ENCODE peak calls at places on chromosomes 3 and 15, in seven cellular contexts. Z is OCI-LY7, W is left lung, H is ascending aorta, X is HL-60, T is fibroblast of lung, F is MM.1S. S is an unnamed sample.
A peak's percentile ranks its signal among the peaks of the same experiment; 100 is the strongest.

GRCh38 chr15:92820233-92821021 is 79.7 kb upstream of the CHD2 start:
- DNase-seq in X (no peak), F (peak; percentile 89), Z (peak; percentile 91), W (peak; percentile 97), T (peak; percentile 90), H (peak; percentile 48), S (peak; percentile 55)

GRCh38 chr15:86663304-86663703 is 583.6 kb downstream of the AGBL1 start:
- DNase-seq in X (no peak), H (no peak), W (no peak), Z (no peak), F (no peak), T (no peak), S (no peak)

GRCh38 chr15:50906954-50907865 is 1.3 kb upstream of the AP4E1 start:
- DNase-seq in H (no peak), Z (peak; percentile 55), T (no peak), F (peak; percentile 91), W (no peak), X (no peak), S (no peak)

GRCh38 chr3:135000465-135000864 is 205.4 kb downstream of the EPHB1 start:
- DNase-seq in Z (no peak), W (no peak), F (no peak), X (no peak), T (no peak), H (no peak), S (no peak)

GRCh38 chr3:81726132-81726531 is 35.3 kb downstream of the GBE1 start:
- DNase-seq in H (no peak), F (no peak), Z (no peak), W (no peak), X (no peak), T (peak; percentile 48), S (no peak)

GRCh38 chr15:94670436-94671034 is 439.2 kb downstream of the MCTP2 start:
- DNase-seq in W (no peak), X (no peak), H (no peak), T (peak; percentile 74), Z (peak; percentile 35), F (peak; percentile 18), S (no peak)

GRCh38 chr3:16917256-16917935 is 32.6 kb downstream of the PLCL2 start:
- DNase-seq in F (no peak), H (no peak), W (no peak), X (no peak), T (no peak), Z (no peak), S (no peak)

GRCh38 chr15:65066635-65067333 is 1.0 kb downstream of the RASL12 start:
- DNase-seq in F (no peak), W (no peak), T (no peak), H (peak; percentile 50), X (no peak), Z (no peak), S (no peak)

GRCh38 chr3:124650798-124651197 is 79.5 kb upstream of the UMPS start:
- DNase-seq in H (no peak), T (no peak), F (no peak), Z (no peak), X (no peak), W (no peak), S (no peak)

GRCh38 chr3:141412936-141413354 is 44.6 kb downstream of the ZBTB38 start:
- DNase-seq in Z (no peak), X (no peak), T (peak; percentile 94), W (peak; percentile 88), F (peak; percentile 45), H (peak; percentile 64), S (peak; percentile 83)

GRCh38 chr3:13525827-13526625 is 22.9 kb upstream of the FBLN2 start:
- DNase-seq in Z (no peak), H (no peak), X (no peak), W (peak; percentile 77), T (no peak), F (no peak), S (no peak)

GRCh38 chr3:13530241-13531009 is 18.5 kb upstream of the FBLN2 start:
- DNase-seq in Z (no peak), H (no peak), T (no peak), X (no peak), W (no peak), F (no peak), S (no peak)

GRCh38 chr3:13526626-13526949 is 22.3 kb upstream of the FBLN2 start:
- DNase-seq in W (no peak), X (no peak), F (no peak), Z (no peak), T (no peak), H (no peak), S (no peak)

GRCh38 chr3:13529196-13529975 is 19.5 kb upstream of the FBLN2 start:
- DNase-seq in H (no peak), F (no peak), Z (no peak), X (no peak), T (no peak), W (no peak), S (no peak)

GRCh38 chr3:13528217-13528801 is 20.6 kb upstream of the FBLN2 start:
- DNase-seq in F (no peak), H (no peak), X (no peak), Z (no peak), W (no peak), T (no peak), S (no peak)
- TF ChIP-seq CTCF in F (no peak), H (no peak), X (peak; percentile 16), Z (no peak), W (no peak), T (peak; percentile 43), S (peak; percentile 17)

GRCh38 chr3:14358426-14359211 is 43.8 kb upstream of the SLC6A6 start:
- DNase-seq in F (no peak), X (no peak), Z (no peak), T (peak; percentile 64), W (no peak), H (no peak), S (no peak)
- H3K4me3 ChIP-seq in F (no peak overlapping the region), X (no peak overlapping the region), Z (no peak overlapping the region), T (no peak overlapping the region), W (no peak overlapping the region), H (no peak overlapping the region), S (no peak overlapping the region)

GRCh38 chr3:146507331-146508120 is 36.9 kb downstream of the PLSCR1 start:
- DNase-seq in F (no peak), X (no peak), H (no peak), W (no peak), Z (no peak), T (no peak), S (no peak)
- H3K27ac ChIP-seq in F (no peak overlapping the region), X (peak overlapping the region; percentile 6), H (no peak overlapping the region), W (peak overlapping the region; percentile 54), Z (no peak overlapping the region), T (no peak overlapping the region), S (no peak overlapping the region)

DNA sequence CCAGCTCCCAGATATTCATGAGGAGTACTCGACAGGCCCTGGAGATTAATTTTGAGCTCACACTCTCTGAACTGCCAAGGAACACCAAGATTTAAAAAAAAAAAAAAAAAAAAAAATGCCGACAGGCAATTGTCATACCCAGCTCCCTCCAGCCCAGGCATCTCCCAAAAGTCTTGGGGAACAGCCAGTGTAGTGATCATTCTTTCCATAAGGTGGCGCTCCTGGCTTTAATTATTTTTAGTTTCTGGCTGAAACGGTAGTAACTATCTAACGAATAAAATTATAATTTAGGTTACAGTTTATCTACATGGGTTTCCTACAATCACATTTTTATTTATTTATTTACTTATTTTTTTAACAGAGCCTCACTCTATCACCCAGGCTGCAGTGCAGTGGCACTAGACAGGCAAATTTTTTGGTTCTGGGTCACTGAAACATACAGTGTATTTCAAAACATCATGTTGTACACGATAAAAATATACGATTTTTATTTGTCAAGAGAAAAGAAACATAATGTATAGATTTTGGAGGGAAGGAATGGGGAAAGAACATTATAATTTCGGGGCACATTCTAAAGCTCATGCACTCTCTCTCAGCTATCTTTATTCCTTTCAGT is 157.3 kb downstream of the ADAMTS9 start:
- DNase-seq in W (no peak), T (peak; percentile 69), X (peak; percentile 2), F (peak; percentile 60), H (no peak), Z (peak; percentile 31), S (no peak)
- TF ChIP-seq CTCF in W (peak; percentile 72), T (peak; percentile 71), X (peak; percentile 27), F (peak; percentile 63), H (peak; percentile 73), Z (peak; percentile 78), S (peak; percentile 75)

DNA sequence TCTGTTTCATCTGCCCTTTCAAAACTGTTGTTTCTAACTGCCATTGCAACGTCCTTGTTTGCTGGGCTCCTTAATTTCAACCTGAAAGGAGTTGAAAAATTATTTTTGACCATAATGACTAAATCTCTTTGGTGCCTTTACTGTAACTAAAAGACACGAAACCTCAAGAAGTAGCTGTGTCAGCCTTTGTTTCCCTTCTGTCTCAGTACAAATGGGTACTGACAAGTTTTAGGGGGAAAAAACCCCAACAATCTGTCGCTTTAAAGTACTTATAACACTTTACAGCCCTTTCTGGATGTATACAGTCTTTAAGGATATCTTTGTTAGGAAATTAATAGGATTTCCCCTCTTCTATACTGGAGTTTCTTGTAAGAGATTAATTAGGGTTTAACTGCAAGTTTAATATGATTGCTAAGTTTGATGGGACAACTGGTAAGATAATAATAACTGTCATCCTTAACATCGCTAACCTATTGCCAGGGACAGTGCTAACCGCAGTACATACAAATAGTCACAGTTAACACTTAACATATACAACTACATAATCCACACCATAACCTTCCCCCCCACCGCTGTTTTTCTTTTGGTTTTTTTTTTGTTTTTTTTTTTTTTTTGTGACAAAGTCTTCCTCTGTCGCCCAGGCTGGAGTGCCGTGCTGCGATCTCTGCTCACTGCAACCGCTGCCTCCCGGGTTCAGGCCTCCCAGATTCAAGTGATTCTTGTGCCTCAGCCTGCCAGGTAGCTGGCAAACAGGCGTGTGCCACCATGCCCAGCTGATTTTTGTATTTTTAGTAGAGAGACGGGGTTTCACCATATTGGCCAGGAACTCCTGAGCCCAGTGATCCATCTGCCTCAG is 1.7 kb downstream of the GXYLT2 start:
- DNase-seq in H (no peak), Z (no peak), F (no peak), T (no peak), W (no peak), X (no peak), S (no peak)
- H3K4me3 ChIP-seq in H (peak overlapping the region; percentile 54), Z (no peak overlapping the region), F (no peak overlapping the region), T (peak overlapping the region; percentile 49), W (peak overlapping the region; percentile 27), X (no peak overlapping the region), S (peak overlapping the region; percentile 74)

GRCh38 chr3:159937561-159937960 is 51.1 kb upstream of the IL12A start:
- DNase-seq in T (no peak), X (no peak), Z (no peak), H (no peak), W (no peak), F (no peak), S (no peak)
- H3K27ac ChIP-seq in T (no peak overlapping the region), X (no peak overlapping the region), Z (no peak overlapping the region), H (no peak overlapping the region), W (no peak overlapping the region), F (no peak overlapping the region), S (no peak overlapping the region)

DNA sequence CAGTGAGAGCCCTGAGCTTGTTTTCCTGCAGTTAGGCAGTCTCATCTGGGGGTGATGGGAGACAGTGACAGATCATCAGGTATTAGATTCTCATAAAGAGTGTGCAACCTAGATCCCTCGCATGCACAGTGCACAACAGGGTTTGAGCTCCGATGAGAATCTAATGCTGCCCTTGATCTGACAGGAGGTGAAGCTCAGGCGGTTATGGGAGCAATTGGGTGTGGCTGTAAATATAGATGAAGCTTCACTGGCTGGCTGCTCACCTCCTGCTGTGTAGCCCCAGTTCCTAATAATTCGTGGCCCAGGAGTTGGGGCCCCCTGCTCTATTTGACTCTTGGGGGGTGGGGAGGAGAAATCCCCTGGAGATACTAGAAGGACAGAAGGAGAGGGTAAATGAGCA is 309.4 kb upstream of the STT3B start:
- DNase-seq in F (no peak), W (no peak), T (no peak), Z (no peak), X (no peak), H (no peak), S (no peak)
- TF ChIP-seq CTCF in F (no peak), W (no peak), T (no peak), Z (no peak), X (no peak), H (no peak), S (no peak)

S was measured in thoracic aorta.